ENCODE peak calls at places on chromosomes 1 and 21, in seven cellular contexts. One of them, this sample, is unnamed.

GRCh38 chr1:220655509-220655908 is 34.7 kb upstream of the C1orf115 start:
- DNase-seq in stimulated activated naive CD4-positive, alpha-beta T cell treated with Interleukin-2 at 50 U/mL for 16 hours: no peak
- DNase-seq in activated gamma-delta T cell treated with anti-CD3 and anti-CD28 coated beads, Interleukin-2, amount 50 U/mL, for 16 hours: no peak
- DNase-seq in BE2C: no peak
- DNase-seq in astrocyte: no peak
- DNase-seq in GM06990: peak; percentile 15
- DNase-seq in D341Med: no peak
- DNase-seq in this sample: no peak

GRCh38 chr1:201595381-201595780 is 56.5 kb downstream of the NAV1 start:
- DNase-seq in stimulated activated naive CD4-positive, alpha-beta T cell treated with Interleukin-2 at 50 U/mL for 16 hours: no peak
- DNase-seq in activated gamma-delta T cell treated with anti-CD3 and anti-CD28 coated beads, Interleukin-2, amount 50 U/mL, for 16 hours: no peak
- DNase-seq in BE2C: no peak
- DNase-seq in astrocyte: no peak
- DNase-seq in GM06990: no peak
- DNase-seq in D341Med: no peak
- DNase-seq in this sample: no peak

GRCh38 chr1:55428944-55429931 is 214.1 kb upstream of the USP24 start:
- DNase-seq in stimulated activated naive CD4-positive, alpha-beta T cell treated with Interleukin-2 at 50 U/mL for 16 hours: no peak
- DNase-seq in activated gamma-delta T cell treated with anti-CD3 and anti-CD28 coated beads, Interleukin-2, amount 50 U/mL, for 16 hours: no peak
- DNase-seq in BE2C: no peak
- DNase-seq in astrocyte: peak; percentile 100
- DNase-seq in GM06990: no peak
- DNase-seq in D341Med: no peak
- DNase-seq in this sample: peak; percentile 92

GRCh38 chr1:100835866-100836842 is 58.5 kb downstream of the EXTL2 start:
- DNase-seq in stimulated activated naive CD4-positive, alpha-beta T cell treated with Interleukin-2 at 50 U/mL for 16 hours: no peak
- DNase-seq in activated gamma-delta T cell treated with anti-CD3 and anti-CD28 coated beads, Interleukin-2, amount 50 U/mL, for 16 hours: no peak
- DNase-seq in BE2C: no peak
- DNase-seq in astrocyte: no peak
- DNase-seq in GM06990: no peak
- DNase-seq in D341Med: no peak
- DNase-seq in this sample: no peak

GRCh38 chr1:99963041-99963795 is 6.6 kb upstream of the SLC35A3 start:
- DNase-seq in stimulated activated naive CD4-positive, alpha-beta T cell treated with Interleukin-2 at 50 U/mL for 16 hours: no peak
- DNase-seq in activated gamma-delta T cell treated with anti-CD3 and anti-CD28 coated beads, Interleukin-2, amount 50 U/mL, for 16 hours: no peak
- DNase-seq in BE2C: no peak
- DNase-seq in astrocyte: peak; percentile 59
- DNase-seq in GM06990: no peak
- DNase-seq in D341Med: no peak
- DNase-seq in this sample: peak; percentile 25

GRCh38 chr21:32881458-32881857 is 109.9 kb upstream of the PAXBP1 start:
- DNase-seq in stimulated activated naive CD4-positive, alpha-beta T cell treated with Interleukin-2 at 50 U/mL for 16 hours: no peak
- DNase-seq in activated gamma-delta T cell treated with anti-CD3 and anti-CD28 coated beads, Interleukin-2, amount 50 U/mL, for 16 hours: no peak
- DNase-seq in BE2C: no peak
- DNase-seq in astrocyte: no peak
- DNase-seq in GM06990: no peak
- DNase-seq in D341Med: no peak
- DNase-seq in this sample: no peak

GRCh38 chr1:160853756-160854155 is 8.9 kb downstream of the CD244 start:
- DNase-seq in stimulated activated naive CD4-positive, alpha-beta T cell treated with Interleukin-2 at 50 U/mL for 16 hours: no peak
- DNase-seq in activated gamma-delta T cell treated with anti-CD3 and anti-CD28 coated beads, Interleukin-2, amount 50 U/mL, for 16 hours: no peak
- DNase-seq in BE2C: no peak
- DNase-seq in astrocyte: no peak
- DNase-seq in GM06990: no peak
- DNase-seq in D341Med: no peak
- DNase-seq in this sample: no peak

GRCh38 chr1:58975888-58976287 is 192.0 kb upstream of the JUN start:
- DNase-seq in stimulated activated naive CD4-positive, alpha-beta T cell treated with Interleukin-2 at 50 U/mL for 16 hours: no peak
- DNase-seq in activated gamma-delta T cell treated with anti-CD3 and anti-CD28 coated beads, Interleukin-2, amount 50 U/mL, for 16 hours: no peak
- DNase-seq in BE2C: no peak
- DNase-seq in astrocyte: no peak
- DNase-seq in GM06990: no peak
- DNase-seq in D341Med: no peak
- DNase-seq in this sample: no peak

GRCh38 chr1:172699111-172699510 is 40.2 kb downstream of the FASLG start:
- DNase-seq in stimulated activated naive CD4-positive, alpha-beta T cell treated with Interleukin-2 at 50 U/mL for 16 hours: peak; percentile 72
- DNase-seq in activated gamma-delta T cell treated with anti-CD3 and anti-CD28 coated beads, Interleukin-2, amount 50 U/mL, for 16 hours: peak; percentile 64
- DNase-seq in BE2C: no peak
- DNase-seq in astrocyte: peak; percentile 63
- DNase-seq in GM06990: peak; percentile 54
- DNase-seq in D341Med: no peak
- DNase-seq in this sample: no peak

GRCh38 chr1:85200870-85201339 is at the start of gene SYDE2:
- DNase-seq in stimulated activated naive CD4-positive, alpha-beta T cell treated with Interleukin-2 at 50 U/mL for 16 hours: peak; percentile 63
- DNase-seq in activated gamma-delta T cell treated with anti-CD3 and anti-CD28 coated beads, Interleukin-2, amount 50 U/mL, for 16 hours: peak; percentile 56
- DNase-seq in BE2C: peak; percentile 26
- DNase-seq in astrocyte: peak; percentile 48
- DNase-seq in GM06990: peak; percentile 89
- DNase-seq in D341Med: peak; percentile 94
- DNase-seq in this sample: no peak

GRCh38 chr1:14498839-14499238 is 99.6 kb upstream of the KAZN start:
- DNase-seq in stimulated activated naive CD4-positive, alpha-beta T cell treated with Interleukin-2 at 50 U/mL for 16 hours: no peak
- DNase-seq in activated gamma-delta T cell treated with anti-CD3 and anti-CD28 coated beads, Interleukin-2, amount 50 U/mL, for 16 hours: no peak
- DNase-seq in BE2C: no peak
- DNase-seq in astrocyte: no peak
- DNase-seq in GM06990: no peak
- DNase-seq in D341Med: no peak
- DNase-seq in this sample: no peak

GRCh38 chr1:226976671-226977287 is 36.7 kb downstream of the COQ8A start:
- DNase-seq in stimulated activated naive CD4-positive, alpha-beta T cell treated with Interleukin-2 at 50 U/mL for 16 hours: no peak
- DNase-seq in activated gamma-delta T cell treated with anti-CD3 and anti-CD28 coated beads, Interleukin-2, amount 50 U/mL, for 16 hours: no peak
- DNase-seq in BE2C: no peak
- DNase-seq in astrocyte: no peak
- DNase-seq in GM06990: no peak
- DNase-seq in D341Med: no peak
- DNase-seq in this sample: no peak

GRCh38 chr1:209368864-209369598 is 214.5 kb upstream of the CAMK1G start:
- DNase-seq in stimulated activated naive CD4-positive, alpha-beta T cell treated with Interleukin-2 at 50 U/mL for 16 hours: no peak
- DNase-seq in activated gamma-delta T cell treated with anti-CD3 and anti-CD28 coated beads, Interleukin-2, amount 50 U/mL, for 16 hours: no peak
- DNase-seq in BE2C: no peak
- DNase-seq in astrocyte: peak; percentile 96
- DNase-seq in GM06990: no peak
- DNase-seq in D341Med: no peak
- DNase-seq in this sample: no peak

GRCh38 chr1:176847052-176847451 is 317.5 kb downstream of the ASTN1 start:
- DNase-seq in stimulated activated naive CD4-positive, alpha-beta T cell treated with Interleukin-2 at 50 U/mL for 16 hours: no peak
- DNase-seq in activated gamma-delta T cell treated with anti-CD3 and anti-CD28 coated beads, Interleukin-2, amount 50 U/mL, for 16 hours: no peak
- DNase-seq in BE2C: peak; percentile 80
- DNase-seq in astrocyte: no peak
- DNase-seq in GM06990: no peak
- DNase-seq in D341Med: no peak
- DNase-seq in this sample: no peak

GRCh38 chr1:236997882-236998281 is 6.4 kb downstream of the MT1HL1 start:
- DNase-seq in stimulated activated naive CD4-positive, alpha-beta T cell treated with Interleukin-2 at 50 U/mL for 16 hours: no peak
- DNase-seq in activated gamma-delta T cell treated with anti-CD3 and anti-CD28 coated beads, Interleukin-2, amount 50 U/mL, for 16 hours: no peak
- DNase-seq in BE2C: no peak
- DNase-seq in astrocyte: no peak
- DNase-seq in GM06990: no peak
- DNase-seq in D341Med: no peak
- DNase-seq in this sample: no peak

GRCh38 chr1:25074326-25074725 is 144.2 kb upstream of the RUNX3 start:
- DNase-seq in stimulated activated naive CD4-positive, alpha-beta T cell treated with Interleukin-2 at 50 U/mL for 16 hours: no peak
- DNase-seq in activated gamma-delta T cell treated with anti-CD3 and anti-CD28 coated beads, Interleukin-2, amount 50 U/mL, for 16 hours: no peak
- DNase-seq in BE2C: no peak
- DNase-seq in astrocyte: no peak
- DNase-seq in GM06990: no peak
- DNase-seq in D341Med: no peak
- DNase-seq in this sample: no peak

GRCh38 chr1:236301958-236302335 is 20.2 kb upstream of the ERO1B start:
- DNase-seq in stimulated activated naive CD4-positive, alpha-beta T cell treated with Interleukin-2 at 50 U/mL for 16 hours: no peak
- DNase-seq in activated gamma-delta T cell treated with anti-CD3 and anti-CD28 coated beads, Interleukin-2, amount 50 U/mL, for 16 hours: no peak
- DNase-seq in BE2C: no peak
- DNase-seq in astrocyte: no peak
- DNase-seq in GM06990: no peak
- DNase-seq in D341Med: no peak
- DNase-seq in this sample: no peak

GRCh38 chr1:14625587-14626447 is 27.3 kb downstream of the KAZN start:
- DNase-seq in stimulated activated naive CD4-positive, alpha-beta T cell treated with Interleukin-2 at 50 U/mL for 16 hours: no peak
- DNase-seq in activated gamma-delta T cell treated with anti-CD3 and anti-CD28 coated beads, Interleukin-2, amount 50 U/mL, for 16 hours: no peak
- DNase-seq in BE2C: no peak
- DNase-seq in astrocyte: no peak
- DNase-seq in GM06990: no peak
- DNase-seq in D341Med: no peak
- DNase-seq in this sample: no peak

GRCh38 chr1:94019327-94019726 is 101.6 kb downstream of the ABCA4 start:
- DNase-seq in stimulated activated naive CD4-positive, alpha-beta T cell treated with Interleukin-2 at 50 U/mL for 16 hours: no peak
- DNase-seq in activated gamma-delta T cell treated with anti-CD3 and anti-CD28 coated beads, Interleukin-2, amount 50 U/mL, for 16 hours: no peak
- DNase-seq in BE2C: no peak
- DNase-seq in astrocyte: no peak
- DNase-seq in GM06990: no peak
- DNase-seq in D341Med: no peak
- DNase-seq in this sample: no peak

GRCh38 chr1:178532392-178532791 is 19.5 kb downstream of the TEX35 start:
- DNase-seq in stimulated activated naive CD4-positive, alpha-beta T cell treated with Interleukin-2 at 50 U/mL for 16 hours: peak; percentile 56
- DNase-seq in activated gamma-delta T cell treated with anti-CD3 and anti-CD28 coated beads, Interleukin-2, amount 50 U/mL, for 16 hours: peak; percentile 58
- DNase-seq in BE2C: peak; percentile 80
- DNase-seq in astrocyte: peak; percentile 41
- DNase-seq in GM06990: peak; percentile 51
- DNase-seq in D341Med: peak; percentile 90
- DNase-seq in this sample: no peak

GRCh38 chr1:248804771-248805681 is 20.7 kb downstream of the SH3BP5L start:
- DNase-seq in stimulated activated naive CD4-positive, alpha-beta T cell treated with Interleukin-2 at 50 U/mL for 16 hours: no peak
- DNase-seq in activated gamma-delta T cell treated with anti-CD3 and anti-CD28 coated beads, Interleukin-2, amount 50 U/mL, for 16 hours: no peak
- DNase-seq in BE2C: no peak
- DNase-seq in astrocyte: no peak
- DNase-seq in GM06990: peak; percentile 63
- DNase-seq in D341Med: no peak
- DNase-seq in this sample: no peak

GRCh38 chr1:204420039-204421004 is 8.7 kb upstream of the PPP1R15B start:
- DNase-seq in stimulated activated naive CD4-positive, alpha-beta T cell treated with Interleukin-2 at 50 U/mL for 16 hours: no peak
- DNase-seq in activated gamma-delta T cell treated with anti-CD3 and anti-CD28 coated beads, Interleukin-2, amount 50 U/mL, for 16 hours: no peak
- DNase-seq in BE2C: no peak
- DNase-seq in astrocyte: no peak
- DNase-seq in GM06990: no peak
- DNase-seq in D341Med: no peak
- DNase-seq in this sample: no peak

GRCh38 chr1:43766086-43766784 is 58.9 kb downstream of the ST3GAL3 start:
- DNase-seq in stimulated activated naive CD4-positive, alpha-beta T cell treated with Interleukin-2 at 50 U/mL for 16 hours: no peak
- DNase-seq in activated gamma-delta T cell treated with anti-CD3 and anti-CD28 coated beads, Interleukin-2, amount 50 U/mL, for 16 hours: no peak
- DNase-seq in BE2C: no peak
- DNase-seq in astrocyte: no peak
- DNase-seq in GM06990: no peak
- DNase-seq in D341Med: no peak
- DNase-seq in this sample: no peak